ENCODE peak calls at places on chromosomes 12 and 14, in ten cellular contexts. B, T, P, N, D, R, I, V, C and Q are unnamed samples.
A peak's percentile ranks its signal among the peaks of the same experiment; 100 is the strongest.

GRCh38 chr12:88142610-88142991 is 494 bp downstream of the TMTC3 start:
- DNase-seq in P (no peak), I (peak; percentile 81), T (peak; percentile 2), D (peak; percentile 26), C (no peak), N (no peak), V (no peak), R (peak; percentile 28), B (no peak), Q (peak; percentile 18)

GRCh38 chr14:67977468-67978034 is 158.0 kb downstream of the RAD51B start:
- DNase-seq in B (no peak), C (no peak), I (no peak), D (no peak), P (no peak), N (no peak), T (no peak), V (no peak), R (no peak), Q (no peak)

GRCh38 chr12:111788178-111788654 is 21.5 kb downstream of the ALDH2 start:
- DNase-seq in V (peak; percentile 84), T (no peak), I (peak; percentile 47), B (peak; percentile 65), N (no peak), R (no peak), P (peak; percentile 47), C (no peak), D (peak; percentile 28), Q (peak; percentile 68)

GRCh38 chr12:117968826-117969659 is at the start of gene KSR2:
- DNase-seq in D (no peak), C (no peak), N (peak; percentile 72), I (peak; percentile 90), B (peak; percentile 78), P (peak; percentile 60), T (peak; percentile 3), R (no peak), V (peak; percentile 51), Q (peak; percentile 30)

GRCh38 chr12:73612571-73612970 is 925.1 kb upstream of the ATXN7L3B start:
- DNase-seq in P (no peak), V (no peak), C (no peak), N (no peak), B (no peak), I (no peak), D (no peak), T (no peak), R (no peak), Q (no peak)

GRCh38 chr12:51023625-51024395 is 2.4 kb downstream of the SLC11A2 start:
- DNase-seq in N (no peak), P (peak; percentile 58), I (no peak), D (no peak), T (no peak), V (peak; percentile 23), B (no peak), C (no peak), R (no peak), Q (no peak)

GRCh38 chr12:124392991-124393790 is 98.3 kb downstream of the RFLNA start:
- DNase-seq in D (peak; percentile 94), I (peak; percentile 91), T (no peak), V (peak; percentile 75), N (no peak), C (peak; percentile 77), B (peak; percentile 70), R (no peak), P (peak; percentile 72), Q (peak; percentile 98)

GRCh38 chr14:24071836-24072420 is 566 bp downstream of the CPNE6 start:
- DNase-seq in P (no peak), C (no peak), B (no peak), T (no peak), I (peak; percentile 33), V (no peak), N (no peak), D (no peak), R (no peak), Q (no peak)

GRCh38 chr14:103135333-103136075 is 12.2 kb downstream of the TNFAIP2 start:
- DNase-seq in R (no peak), V (no peak), I (peak; percentile 74), B (no peak), D (peak; percentile 10), P (no peak), T (no peak), C (no peak), N (no peak), Q (no peak)
- H3K4me1 ChIP-seq in R (no peaks in the 10 kb centered on the region), V (peaks cover 15% of the 10 kb centered on the region), I (no peaks in the 10 kb centered on the region), B (no peaks in the 10 kb centered on the region), D (peaks cover 56% of the 10 kb centered on the region), P (peaks cover 9% of the 10 kb centered on the region), T (no peaks in the 10 kb centered on the region), C (peaks cover 26% of the 10 kb centered on the region), N (peaks cover 58% of the 10 kb centered on the region), Q (peaks cover 11% of the 10 kb centered on the region)

GRCh38 chr14:73761621-73762355 is 47.6 kb upstream of the PNMA1 start:
- DNase-seq in P (peak; percentile 34), N (no peak), R (no peak), I (no peak), V (no peak), D (no peak), B (peak; percentile 71), C (no peak), T (no peak), Q (peak; percentile 45)

GRCh38 chr14:73764881-73765280 is 50.7 kb upstream of the PNMA1 start:
- DNase-seq in D (peak; percentile 64), T (no peak), R (no peak), I (no peak), C (no peak), P (no peak), B (peak; percentile 89), V (no peak), N (no peak), Q (peak; percentile 66)

GRCh38 chr14:73764406-73764805 is 50.2 kb upstream of the PNMA1 start:
- DNase-seq in N (no peak), P (no peak), C (no peak), D (no peak), R (no peak), T (no peak), I (no peak), B (no peak), V (no peak), Q (no peak)

GRCh38 chr14:73762375-73762822 is 48.2 kb upstream of the PNMA1 start:
- DNase-seq in B (peak; percentile 86), R (no peak), C (no peak), I (no peak), D (no peak), N (no peak), V (no peak), T (no peak), P (no peak), Q (no peak)

DNA sequence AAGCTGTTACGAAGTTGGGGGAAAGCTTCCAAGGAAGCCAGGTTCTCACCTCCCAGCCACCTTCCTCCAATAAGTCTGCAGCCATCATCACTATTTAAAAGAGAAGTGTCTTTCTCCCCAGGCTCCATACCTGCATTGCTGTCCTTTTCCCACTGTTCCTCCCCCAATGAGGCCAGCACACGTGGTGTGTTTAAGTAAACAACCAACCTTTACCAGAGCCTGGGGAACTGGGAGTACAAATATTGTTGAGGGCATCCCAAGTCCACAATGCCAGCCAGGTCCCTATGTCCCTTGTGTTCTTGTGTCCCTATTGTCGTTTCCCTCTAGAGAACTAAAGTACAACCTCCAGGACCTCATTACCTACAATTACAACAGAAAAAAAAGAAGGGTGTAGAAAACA is 49.2 kb upstream of the PNMA1 start:
- DNase-seq in N (no peak), P (no peak), I (no peak), C (no peak), R (no peak), B (no peak), D (no peak), T (no peak), V (no peak), Q (no peak)
- H3K4me1 ChIP-seq in N (peaks cover 55% of the 10 kb centered on the region), P (peaks cover 7% of the 10 kb centered on the region), I (peaks cover 55% of the 10 kb centered on the region), C (peaks cover 88% of the 10 kb centered on the region), R (peaks cover 21% of the 10 kb centered on the region), B (peaks cover 87% of the 10 kb centered on the region), D (peaks cover 93% of the 10 kb centered on the region), T (peaks cover 58% of the 10 kb centered on the region), V (peaks cover 28% of the 10 kb centered on the region), Q (peaks cover 35% of the 10 kb centered on the region)

DNA sequence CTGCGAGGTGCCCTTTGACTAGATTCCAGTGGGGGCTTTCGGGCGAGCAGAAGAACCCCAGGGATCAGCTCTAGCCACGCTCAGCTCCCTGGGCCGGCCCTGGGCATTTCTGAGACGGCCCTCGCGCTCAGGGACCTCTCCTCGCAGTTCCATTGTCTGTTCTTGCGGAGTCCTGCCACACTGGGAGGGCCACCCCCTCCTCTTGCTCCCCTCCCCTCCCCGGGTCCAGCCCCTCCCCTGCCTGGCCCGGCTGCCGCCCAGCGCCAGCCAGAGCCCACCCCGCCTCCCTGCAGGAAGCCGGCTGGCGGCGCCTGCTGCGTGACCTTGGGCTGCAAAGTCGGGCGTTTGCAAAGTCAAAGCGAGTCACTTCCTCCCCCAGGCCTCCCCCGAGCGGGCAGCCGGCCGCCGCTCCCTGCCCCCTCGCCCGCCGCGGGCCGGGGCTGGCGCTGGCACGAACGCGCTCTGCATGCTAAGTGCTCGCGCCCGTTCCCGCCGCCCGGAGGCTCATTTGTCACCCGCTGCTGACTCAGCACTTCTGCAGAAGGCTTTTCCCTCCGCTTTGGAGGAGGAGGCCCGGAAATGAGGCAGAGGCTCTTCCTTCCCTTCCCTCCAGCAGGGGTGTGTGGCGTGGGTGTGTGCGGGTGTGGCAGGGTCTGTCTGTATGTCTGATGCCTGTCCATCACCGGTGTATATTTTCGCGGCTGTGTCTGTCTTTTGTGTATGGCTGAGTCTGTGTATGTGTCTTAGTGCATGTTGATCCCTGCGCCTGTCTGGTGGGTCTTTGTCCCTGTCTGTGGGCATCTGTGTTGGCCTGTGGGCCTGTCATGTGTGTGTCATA is 72.0 kb downstream of the IRF2BPL start:
- DNase-seq in B (peak; percentile 95), P (peak; percentile 98), V (peak; percentile 95), T (peak; percentile 88), C (peak; percentile 76), N (peak; percentile 66), R (peak; percentile 92), D (peak; percentile 88), I (peak; percentile 97), Q (peak; percentile 97)
- H3K4me1 ChIP-seq in B (peaks cover 31% of the 10 kb centered on the region), P (peaks cover 56% of the 10 kb centered on the region), V (peaks cover 51% of the 10 kb centered on the region), T (peaks cover 50% of the 10 kb centered on the region), C (peaks cover 71% of the 10 kb centered on the region), N (peaks cover 91% of the 10 kb centered on the region), R (peaks cover 49% of the 10 kb centered on the region), D (peaks cover 73% of the 10 kb centered on the region), I (peaks cover 39% of the 10 kb centered on the region), Q (peaks cover 61% of the 10 kb centered on the region)

GRCh38 chr12:108817909-108818308 is 39.5 kb downstream of the SSH1 start:
- DNase-seq in I (no peak), N (no peak), V (no peak), R (no peak), T (no peak), P (no peak), D (no peak), C (no peak), B (no peak), Q (no peak)

GRCh38 chr12:108820700-108821406 is 36.5 kb downstream of the SSH1 start:
- DNase-seq in C (peak; percentile 1), T (no peak), B (no peak), R (no peak), P (no peak), D (no peak), V (no peak), N (no peak), I (no peak), Q (no peak)

GRCh38 chr12:108821407-108822397 is 35.7 kb downstream of the SSH1 start:
- DNase-seq in T (no peak), R (no peak), I (peak; percentile 89), N (no peak), P (peak; percentile 87), V (peak; percentile 46), D (no peak), B (no peak), C (no peak), Q (no peak)

GRCh38 chr12:108822458-108823205 is 34.8 kb downstream of the SSH1 start:
- DNase-seq in D (no peak), C (no peak), I (no peak), B (no peak), N (no peak), R (no peak), P (no peak), V (no peak), T (no peak), Q (no peak)

GRCh38 chr12:108819920-108820699 is 37.3 kb downstream of the SSH1 start:
- DNase-seq in N (no peak), R (no peak), C (no peak), D (no peak), I (no peak), P (no peak), B (no peak), T (no peak), V (no peak), Q (no peak)
- H3K4me1 ChIP-seq in N (peaks cover 37% of the 10 kb centered on the region), R (no peaks in the 10 kb centered on the region), C (peaks cover 97% of the 10 kb centered on the region), D (peaks cover 84% of the 10 kb centered on the region), I (peaks cover 24% of the 10 kb centered on the region), P (peaks cover 58% of the 10 kb centered on the region), B (peaks cover 55% of the 10 kb centered on the region), T (no peaks in the 10 kb centered on the region), V (peaks cover 48% of the 10 kb centered on the region), Q (peaks cover 4% of the 10 kb centered on the region)